ENCODE peak calls at places on chromosomes 2 and 18, in ten cellular contexts. One of them, this sample, is unnamed.

GRCh38 chr2:100247256-100248043 is 74.9 kb downstream of the LONRF2 start:
- DNase-seq in stomach: no peak
- DNase-seq in H54: no peak
- DNase-seq in erythroblast: no peak
- DNase-seq in ovary: no peak
- DNase-seq in GM12892: peak
- DNase-seq in prostate gland: no peak
- DNase-seq in right lobe of liver: no peak
- DNase-seq in A549: no peak
- DNase-seq in heart left ventricle: no peak
- DNase-seq in this sample: peak

GRCh38 chr2:60884795-60885194 is 3.4 kb downstream of the REL start:
- DNase-seq in erythroblast: peak
- DNase-seq in heart left ventricle: no peak
- DNase-seq in ovary: no peak
- DNase-seq in prostate gland: no peak
- DNase-seq in GM12892: no peak
- DNase-seq in stomach: no peak
- DNase-seq in A549: no peak
- DNase-seq in right lobe of liver: no peak
- DNase-seq in H54: no peak
- DNase-seq in this sample: no peak

GRCh38 chr2:229032596-229033234 is 238.4 kb downstream of the PID1 start:
- DNase-seq in heart left ventricle: no peak
- DNase-seq in GM12892: no peak
- DNase-seq in A549: no peak
- DNase-seq in right lobe of liver: no peak
- DNase-seq in stomach: no peak
- DNase-seq in erythroblast: no peak
- DNase-seq in ovary: no peak
- DNase-seq in prostate gland: no peak
- DNase-seq in H54: no peak
- DNase-seq in this sample: no peak

GRCh38 chr2:128756372-128756730 is 437.7 kb upstream of the HS6ST1 start:
- DNase-seq in GM12892: no peak
- DNase-seq in prostate gland: no peak
- DNase-seq in erythroblast: no peak
- DNase-seq in H54: no peak
- DNase-seq in right lobe of liver: no peak
- DNase-seq in A549: no peak
- DNase-seq in stomach: no peak
- DNase-seq in heart left ventricle: no peak
- DNase-seq in ovary: no peak
- DNase-seq in this sample: no peak

GRCh38 chr2:176612736-176613135 is 343.5 kb downstream of the MTX2 start:
- DNase-seq in erythroblast: no peak
- DNase-seq in A549: no peak
- DNase-seq in right lobe of liver: no peak
- DNase-seq in prostate gland: no peak
- DNase-seq in heart left ventricle: no peak
- DNase-seq in H54: peak
- DNase-seq in ovary: no peak
- DNase-seq in stomach: no peak
- DNase-seq in GM12892: no peak
- DNase-seq in this sample: no peak

GRCh38 chr18:54647176-54647575 is 56.1 kb downstream of the DYNAP start:
- DNase-seq in prostate gland: peak
- DNase-seq in erythroblast: peak
- DNase-seq in stomach: no peak
- DNase-seq in H54: no peak
- DNase-seq in right lobe of liver: no peak
- DNase-seq in A549: peak
- DNase-seq in heart left ventricle: no peak
- DNase-seq in GM12892: no peak
- DNase-seq in ovary: no peak
- DNase-seq in this sample: no peak

GRCh38 chr2:224086226-224086911 is 47.3 kb upstream of the SERPINE2 start:
- DNase-seq in erythroblast: peak
- DNase-seq in stomach: no peak
- DNase-seq in prostate gland: no peak
- DNase-seq in GM12892: no peak
- DNase-seq in A549: peak
- DNase-seq in right lobe of liver: no peak
- DNase-seq in ovary: no peak
- DNase-seq in H54: peak
- DNase-seq in heart left ventricle: no peak
- DNase-seq in this sample: no peak

GRCh38 chr18:72840109-72840508 is 27.7 kb downstream of the NETO1 start:
- DNase-seq in erythroblast: no peak
- DNase-seq in prostate gland: no peak
- DNase-seq in ovary: no peak
- DNase-seq in H54: no peak
- DNase-seq in GM12892: no peak
- DNase-seq in A549: no peak
- DNase-seq in heart left ventricle: no peak
- DNase-seq in stomach: no peak
- DNase-seq in right lobe of liver: no peak
- DNase-seq in this sample: no peak

GRCh38 chr2:70643715-70644114 is 90.1 kb upstream of the TGFA start:
- DNase-seq in GM12892: no peak
- DNase-seq in right lobe of liver: no peak
- DNase-seq in ovary: no peak
- DNase-seq in A549: peak
- DNase-seq in erythroblast: peak
- DNase-seq in heart left ventricle: no peak
- DNase-seq in stomach: no peak
- DNase-seq in H54: peak
- DNase-seq in prostate gland: no peak
- DNase-seq in this sample: no peak

GRCh38 chr2:166031054-166031453 is 77.5 kb upstream of the TTC21B start:
- DNase-seq in A549: no peak
- DNase-seq in erythroblast: no peak
- DNase-seq in heart left ventricle: no peak
- DNase-seq in stomach: no peak
- DNase-seq in ovary: no peak
- DNase-seq in right lobe of liver: no peak
- DNase-seq in GM12892: no peak
- DNase-seq in H54: no peak
- DNase-seq in prostate gland: no peak
- DNase-seq in this sample: no peak

GRCh38 chr18:7221424-7222155 is 9.3 kb upstream of the LRRC30 start:
- DNase-seq in GM12892: no peak
- DNase-seq in stomach: no peak
- DNase-seq in right lobe of liver: no peak
- DNase-seq in H54: peak
- DNase-seq in prostate gland: peak
- DNase-seq in ovary: no peak
- DNase-seq in erythroblast: peak
- DNase-seq in A549: peak
- DNase-seq in heart left ventricle: peak
- DNase-seq in this sample: peak

GRCh38 chr2:64462940-64463339 is 9.0 kb downstream of the LGALSL start:
- DNase-seq in A549: no peak
- DNase-seq in GM12892: no peak
- DNase-seq in heart left ventricle: no peak
- DNase-seq in stomach: no peak
- DNase-seq in erythroblast: no peak
- DNase-seq in ovary: no peak
- DNase-seq in prostate gland: no peak
- DNase-seq in right lobe of liver: no peak
- DNase-seq in H54: no peak
- DNase-seq in this sample: no peak

GRCh38 chr18:10194592-10194991 is 259.8 kb upstream of the APCDD1 start:
- DNase-seq in erythroblast: no peak
- DNase-seq in A549: peak
- DNase-seq in GM12892: no peak
- DNase-seq in prostate gland: no peak
- DNase-seq in ovary: no peak
- DNase-seq in right lobe of liver: no peak
- DNase-seq in heart left ventricle: no peak
- DNase-seq in H54: no peak
- DNase-seq in stomach: no peak
- DNase-seq in this sample: no peak

GRCh38 chr2:12032421-12032820 is 286.0 kb downstream of the LPIN1 start:
- DNase-seq in ovary: no peak
- DNase-seq in prostate gland: no peak
- DNase-seq in heart left ventricle: no peak
- DNase-seq in A549: no peak
- DNase-seq in H54: no peak
- DNase-seq in stomach: no peak
- DNase-seq in right lobe of liver: no peak
- DNase-seq in erythroblast: peak
- DNase-seq in GM12892: no peak
- DNase-seq in this sample: peak

GRCh38 chr2:236047176-236047575 is 121.0 kb downstream of the GBX2 start:
- DNase-seq in stomach: no peak
- DNase-seq in prostate gland: no peak
- DNase-seq in GM12892: no peak
- DNase-seq in H54: no peak
- DNase-seq in A549: no peak
- DNase-seq in erythroblast: no peak
- DNase-seq in right lobe of liver: no peak
- DNase-seq in ovary: no peak
- DNase-seq in heart left ventricle: no peak
- DNase-seq in this sample: no peak

GRCh38 chr2:3696542-3696941 is 6.8 kb upstream of the DCDC2C start:
- DNase-seq in GM12892: no peak
- DNase-seq in right lobe of liver: no peak
- DNase-seq in ovary: no peak
- DNase-seq in heart left ventricle: no peak
- DNase-seq in stomach: no peak
- DNase-seq in prostate gland: no peak
- DNase-seq in H54: no peak
- DNase-seq in A549: no peak
- DNase-seq in erythroblast: no peak
- DNase-seq in this sample: no peak

GRCh38 chr2:64943387-64944150 is 45.6 kb upstream of the SLC1A4 start:
- DNase-seq in heart left ventricle: peak
- DNase-seq in right lobe of liver: peak
- DNase-seq in stomach: peak
- DNase-seq in H54: no peak
- DNase-seq in prostate gland: peak
- DNase-seq in ovary: peak
- DNase-seq in erythroblast: no peak
- DNase-seq in GM12892: no peak
- DNase-seq in A549: peak
- DNase-seq in this sample: no peak

GRCh38 chr2:164243315-164243714 is 378.0 kb downstream of the GRB14 start:
- DNase-seq in right lobe of liver: no peak
- DNase-seq in H54: no peak
- DNase-seq in prostate gland: no peak
- DNase-seq in heart left ventricle: no peak
- DNase-seq in ovary: no peak
- DNase-seq in erythroblast: no peak
- DNase-seq in stomach: no peak
- DNase-seq in GM12892: no peak
- DNase-seq in A549: no peak
- DNase-seq in this sample: no peak

GRCh38 chr18:50775726-50776125 is 44.1 kb downstream of the MRO start:
- DNase-seq in prostate gland: no peak
- DNase-seq in right lobe of liver: no peak
- DNase-seq in GM12892: no peak
- DNase-seq in ovary: no peak
- DNase-seq in heart left ventricle: no peak
- DNase-seq in H54: no peak
- DNase-seq in erythroblast: no peak
- DNase-seq in stomach: no peak
- DNase-seq in A549: no peak
- DNase-seq in this sample: no peak

GRCh38 chr2:172555522-172556283 is at the start of gene PDK1:
- DNase-seq in stomach: peak
- DNase-seq in erythroblast: peak
- DNase-seq in heart left ventricle: peak
- DNase-seq in prostate gland: peak
- DNase-seq in GM12892: peak
- DNase-seq in H54: peak
- DNase-seq in A549: peak
- DNase-seq in ovary: peak
- DNase-seq in right lobe of liver: peak
- DNase-seq in this sample: peak
- TF ChIP-seq POLR2A in stomach: no peak
- TF ChIP-seq POLR2A in erythroblast: peak
- TF ChIP-seq POLR2A in heart left ventricle: peak
- TF ChIP-seq POLR2A in prostate gland: peak
- TF ChIP-seq POLR2A in GM12892: peak
- TF ChIP-seq POLR2A in H54: peak
- TF ChIP-seq POLR2A in A549: peak
- TF ChIP-seq POLR2A in ovary: peak
- TF ChIP-seq POLR2A in right lobe of liver: peak
- TF ChIP-seq POLR2A in this sample: peak

GRCh38 chr2:241315183-241315878 is at the start of gene HDLBP:
- DNase-seq in A549: peak
- DNase-seq in erythroblast: peak
- DNase-seq in heart left ventricle: peak
- DNase-seq in GM12892: peak
- DNase-seq in prostate gland: peak
- DNase-seq in ovary: peak
- DNase-seq in H54: peak
- DNase-seq in stomach: peak
- DNase-seq in right lobe of liver: peak
- DNase-seq in this sample: peak
- TF ChIP-seq POLR2A in A549: peak
- TF ChIP-seq POLR2A in erythroblast: peak
- TF ChIP-seq POLR2A in heart left ventricle: peak
- TF ChIP-seq POLR2A in GM12892: peak
- TF ChIP-seq POLR2A in prostate gland: no peak
- TF ChIP-seq POLR2A in ovary: no peak
- TF ChIP-seq POLR2A in H54: peak
- TF ChIP-seq POLR2A in stomach: no peak
- TF ChIP-seq POLR2A in right lobe of liver: peak
- TF ChIP-seq POLR2A in this sample: peak

DNA sequence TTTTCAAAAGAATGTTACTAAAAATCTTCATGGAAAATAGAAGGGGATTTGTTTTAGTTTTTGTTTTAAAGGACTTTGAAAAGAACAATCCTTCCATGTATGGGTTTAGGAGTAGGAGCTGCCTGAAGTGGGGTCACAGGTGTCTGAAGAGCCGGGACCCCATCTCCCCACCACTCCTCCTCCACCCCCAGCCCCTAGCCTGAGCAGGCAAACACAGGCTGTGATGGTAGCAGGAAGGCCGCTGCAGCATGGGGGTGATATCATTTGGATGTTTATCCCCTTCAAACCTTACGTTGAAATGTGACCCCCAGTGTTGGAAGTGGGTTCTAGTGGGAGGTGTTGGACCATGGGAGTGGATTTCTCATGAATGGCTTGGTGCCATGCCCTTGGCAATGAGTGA is 93.0 kb downstream of the ZBTB7C start:
- DNase-seq in erythroblast: no peak
- DNase-seq in A549: no peak
- DNase-seq in stomach: no peak
- DNase-seq in right lobe of liver: no peak
- DNase-seq in ovary: no peak
- DNase-seq in heart left ventricle: no peak
- DNase-seq in GM12892: no peak
- DNase-seq in prostate gland: no peak
- DNase-seq in H54: no peak
- DNase-seq in this sample: no peak
- TF ChIP-seq POLR2A in erythroblast: no peak
- TF ChIP-seq POLR2A in A549: no peak
- TF ChIP-seq POLR2A in stomach: no peak
- TF ChIP-seq POLR2A in right lobe of liver: no peak
- TF ChIP-seq POLR2A in ovary: no peak
- TF ChIP-seq POLR2A in heart left ventricle: no peak
- TF ChIP-seq POLR2A in GM12892: no peak
- TF ChIP-seq POLR2A in prostate gland: no peak
- TF ChIP-seq POLR2A in H54: no peak
- TF ChIP-seq POLR2A in this sample: no peak

GRCh38 chr2:234953116-234954031 is 1.6 kb downstream of the SH3BP4 start:
- DNase-seq in erythroblast: no peak
- DNase-seq in GM12892: no peak
- DNase-seq in A549: no peak
- DNase-seq in right lobe of liver: no peak
- DNase-seq in H54: no peak
- DNase-seq in ovary: peak
- DNase-seq in prostate gland: peak
- DNase-seq in stomach: peak
- DNase-seq in heart left ventricle: no peak
- DNase-seq in this sample: no peak
- TF ChIP-seq POLR2A in erythroblast: no peak
- TF ChIP-seq POLR2A in GM12892: no peak
- TF ChIP-seq POLR2A in A549: no peak
- TF ChIP-seq POLR2A in right lobe of liver: no peak
- TF ChIP-seq POLR2A in H54: no peak
- TF ChIP-seq POLR2A in ovary: no peak
- TF ChIP-seq POLR2A in prostate gland: no peak
- TF ChIP-seq POLR2A in stomach: no peak
- TF ChIP-seq POLR2A in heart left ventricle: no peak
- TF ChIP-seq POLR2A in this sample: no peak

This sample was measured in Peyer's patch.